ENCODE peak calls at places on chromosome 3, in nine cellular contexts. Z, F, W, R, N, O, U, L and G are unnamed samples. For H3K4me1, the result is how much of the 10 kb centered on the place peaks cover.

GRCh38 chr3:197186887-197187588 is 111.4 kb downstream of the DLG1 start:
- DNase-seq in U (peak), R (peak), N (peak), F (peak), Z (peak), L (peak), W (peak), O (peak), G (peak)

GRCh38 chr3:124920718-124921117 is 13.8 kb downstream of the MUC13 start:
- DNase-seq in R (no peak), Z (no peak), L (no peak), F (no peak), N (no peak), U (no peak), W (no peak), O (no peak), G (no peak)

GRCh38 chr3:147941984-147942383 is 532.8 kb downstream of the ZIC1 start:
- DNase-seq in N (no peak), W (no peak), O (no peak), R (peak), Z (no peak), L (no peak), U (no peak), F (no peak), G (no peak)

GRCh38 chr3:85572426-85572825 is 613.6 kb downstream of the CADM2 start:
- DNase-seq in Z (no peak), R (no peak), O (no peak), F (no peak), N (no peak), U (no peak), L (no peak), W (no peak), G (no peak)

GRCh38 chr3:44923634-44924033 is 49.2 kb downstream of the TGM4 start:
- DNase-seq in L (no peak), R (no peak), W (no peak), F (no peak), Z (no peak), O (no peak), N (no peak), U (no peak), G (no peak)

GRCh38 chr3:148642616-148643015 is 55.1 kb upstream of the AGTR1 start:
- DNase-seq in W (peak), R (no peak), Z (no peak), N (no peak), U (no peak), L (no peak), O (no peak), F (no peak), G (no peak)

GRCh38 chr3:71183544-71183943 is 400.0 kb downstream of the FOXP1 start:
- DNase-seq in N (no peak), F (peak), O (no peak), L (no peak), R (no peak), U (no peak), W (no peak), Z (no peak), G (no peak)

GRCh38 chr3:13420051-13420816 is at the start of gene NUP210:
- DNase-seq in R (peak), Z (peak), N (no peak), O (peak), L (peak), U (peak), W (no peak), F (peak), G (peak)

GRCh38 chr3:70856414-70857162 is 544.1 kb upstream of the MDFIC2 start:
- DNase-seq in U (no peak), F (no peak), O (peak), Z (no peak), W (peak), N (no peak), L (no peak), R (no peak), G (no peak)

GRCh38 chr3:50120364-50121095 is 31.8 kb downstream of the RBM5 start:
- DNase-seq in R (no peak), O (no peak), U (no peak), L (no peak), N (no peak), F (no peak), W (no peak), Z (no peak), G (no peak)

GRCh38 chr3:94225176-94225742 is 162.4 kb downstream of the NSUN3 start:
- DNase-seq in O (peak), N (no peak), U (no peak), R (no peak), Z (no peak), W (peak), L (no peak), F (no peak), G (no peak)
- H3K27ac ChIP-seq in O (peak), N (no peak), U (no peak), R (no peak), Z (no peak), W (peak), L (peak), F (no peak), G (peak)

DNA sequence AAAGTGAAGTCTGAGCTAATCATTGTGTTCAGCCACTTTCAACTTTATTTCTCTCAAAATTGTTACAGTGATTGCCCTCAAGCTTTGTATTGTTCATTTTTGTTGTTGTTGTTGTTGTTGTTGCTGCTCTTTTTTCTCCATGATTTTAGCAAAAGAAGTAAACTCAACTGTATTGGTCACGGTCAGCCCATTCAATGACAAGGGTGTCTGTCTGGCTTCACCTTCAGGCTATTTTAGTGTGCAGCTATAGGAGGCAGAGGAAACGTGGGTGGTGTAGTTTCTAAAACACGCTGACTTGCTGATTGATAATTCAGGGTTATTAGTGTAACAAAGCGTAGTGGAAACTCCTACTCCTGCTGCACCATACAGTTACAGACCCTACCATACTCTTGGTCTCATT is 214.9 kb upstream of the UBE2E1 start:
- DNase-seq in O (no peak), L (peak), W (no peak), Z (no peak), U (no peak), F (peak), N (no peak), R (no peak), G (no peak)
- TF ChIP-seq EZH2phosphoT487 in O (no peak), L (no peak), W (no peak), Z (no peak), U (no peak), F (no peak), N (no peak), R (no peak), G (no peak)

GRCh38 chr3:53247619-53248018 is 8.2 kb downstream of the TKT start:
- DNase-seq in F (no peak), N (no peak), U (no peak), R (no peak), O (no peak), Z (no peak), W (no peak), L (no peak), G (no peak)
- H3K4me1 ChIP-seq in F (half or more), N (half or more), U (under half), R (under half), O (under half), Z (half or more), W (under half), L (under half), G (under half)

GRCh38 chr3:195156286-195156890 is 114.6 kb downstream of the XXYLT1 start:
- DNase-seq in U (no peak), F (no peak), L (no peak), O (no peak), R (no peak), N (no peak), W (no peak), Z (no peak), G (no peak)
- H3K27ac ChIP-seq in U (peak), F (peak), L (no peak), O (no peak), R (no peak), N (no peak), W (no peak), Z (no peak), G (peak)

GRCh38 chr3:59774613-59775012 is 724.8 kb upstream of the CFAP20DC start:
- DNase-seq in F (no peak), N (no peak), U (no peak), Z (no peak), L (no peak), O (peak), R (no peak), W (peak), G (no peak)
- TF ChIP-seq EZH2phosphoT487 in F (no peak), N (no peak), U (no peak), Z (no peak), L (no peak), O (no peak), R (no peak), W (no peak), G (no peak)

GRCh38 chr3:64343692-64344440 is 118.6 kb upstream of the PRICKLE2 start:
- DNase-seq in N (no peak), L (peak), F (no peak), Z (no peak), O (no peak), R (no peak), W (peak), U (no peak), G (no peak)
- H3K4me1 ChIP-seq in N (under half), L (under half), F (under half), Z (under half), O (under half), R (under half), W (half or more), U (under half), G (under half)

DNA sequence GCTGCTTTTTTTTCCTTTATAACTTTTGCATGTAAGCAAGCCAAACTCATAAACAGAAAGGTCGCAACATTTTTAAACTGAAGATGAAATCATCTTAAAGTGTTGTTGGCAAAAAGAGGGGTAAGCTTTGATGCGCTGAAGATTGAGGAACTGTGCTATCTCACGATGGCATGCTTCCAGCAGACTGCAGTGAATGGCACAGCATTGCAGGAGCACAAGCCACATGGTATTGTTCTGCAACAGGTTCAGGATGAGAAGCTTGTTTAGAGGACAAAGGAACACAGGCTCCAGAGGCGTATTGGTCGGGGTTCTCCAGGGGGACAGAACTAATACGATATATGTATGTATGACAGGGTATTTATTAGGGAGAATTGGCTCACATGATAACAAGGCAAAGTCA is 13.8 kb upstream of the PLD1 start:
- DNase-seq in L (no peak), F (no peak), U (no peak), O (no peak), R (no peak), Z (no peak), W (no peak), N (no peak), G (no peak)
- H3K27ac ChIP-seq in L (no peak), F (no peak), U (no peak), O (no peak), R (no peak), Z (no peak), W (no peak), N (no peak), G (no peak)

DNA sequence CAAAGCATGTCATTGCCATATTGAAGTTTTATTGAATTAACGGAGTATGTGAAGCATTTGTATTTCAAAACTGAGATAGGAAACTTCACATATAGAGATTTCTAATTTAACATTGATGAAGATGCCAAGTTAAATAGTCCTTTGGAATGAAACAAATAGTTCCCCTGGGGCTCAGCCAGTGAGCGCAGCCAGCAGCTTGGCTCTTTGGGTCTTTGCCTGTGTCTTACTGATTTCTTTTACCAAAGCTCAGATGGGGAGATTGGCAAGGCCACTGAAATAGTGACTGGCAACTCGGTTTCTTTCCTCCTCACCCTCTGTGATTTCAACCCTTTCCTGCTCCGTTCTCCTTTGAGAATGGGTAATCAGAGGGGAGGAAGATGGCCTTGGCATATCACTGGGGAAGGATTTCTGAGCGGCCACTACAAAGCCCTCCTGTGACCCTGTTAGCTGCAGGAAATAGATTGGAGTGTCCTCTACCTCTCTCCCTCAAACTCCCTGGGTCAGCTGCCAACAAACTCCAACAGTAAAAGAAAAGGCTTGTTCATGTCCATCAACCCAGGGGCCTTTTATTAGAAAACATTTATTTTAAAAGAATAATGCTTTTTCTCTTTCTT is 337.1 kb upstream of the LRRFIP2 start:
- DNase-seq in R (no peak), L (no peak), Z (no peak), N (no peak), U (no peak), F (no peak), O (no peak), W (no peak), G (no peak)
- TF ChIP-seq EZH2phosphoT487 in R (no peak), L (no peak), Z (no peak), N (no peak), U (no peak), F (no peak), O (no peak), W (no peak), G (no peak)

GRCh38 chr3:87229113-87229512 is 2.0 kb downstream of the CHMP2B start:
- DNase-seq in U (no peak), F (no peak), R (no peak), Z (no peak), L (no peak), O (no peak), W (no peak), N (no peak), G (no peak)
- H3K4me1 ChIP-seq in U (under half), F (under half), R (under half), Z (under half), L (under half), O (under half), W (under half), N (under half), G (under half)